ENCODE peak calls at places on chromosomes 4 and X, in nine cellular contexts. F is tibial nerve, A is suprapubic skin, Q is SK-N-SH, Y is ovary, E is stomach, R is K562, J is GM12878, G is sigmoid colon. H is an unnamed sample. For H3K36me3, the result is how much of the 10 kb centered on the place peaks cover.

GRCh38 chrX:104330966-104331365 is 76.2 kb upstream of the ESX1 start:
- DNase-seq in F (no peak), A (no peak), Q (no peak), Y (no peak), E (no peak), R (no peak), J (no peak), G (no peak), H (no peak)

GRCh38 chr4:147309434-147309833 is 171.5 kb upstream of the EDNRA start:
- DNase-seq in F (no peak), A (no peak), Q (no peak), Y (no peak), E (no peak), R (no peak), J (no peak), G (no peak), H (peak)

GRCh38 chr4:152591876-152592275 is 56.0 kb upstream of the FBXW7 start:
- DNase-seq in F (no peak), A (no peak), Q (no peak), Y (no peak), E (no peak), R (no peak), J (no peak), G (no peak), H (no peak)

GRCh38 chr4:160129439-160129838 is 1026.6 kb downstream of the RAPGEF2 start:
- DNase-seq in F (no peak), A (no peak), Q (no peak), Y (no peak), E (no peak), R (no peak), J (no peak), G (no peak), H (no peak)

GRCh38 chr4:10099521-10100325 is 16.9 kb downstream of the WDR1 start:
- DNase-seq in F (no peak), A (no peak), Q (no peak), Y (no peak), E (no peak), R (no peak), J (no peak), G (no peak), H (no peak)

GRCh38 chr4:39502034-39502658 is 25.1 kb downstream of the UGDH start:
- DNase-seq in F (no peak), A (no peak), Q (no peak), Y (no peak), E (no peak), R (no peak), J (no peak), G (no peak), H (no peak)

GRCh38 chr4:156829194-156829593 is 142.4 kb downstream of the PDGFC start:
- DNase-seq in F (no peak), A (no peak), Q (no peak), Y (peak), E (no peak), R (no peak), J (no peak), G (no peak), H (no peak)

GRCh38 chr4:106358899-106359298 is 9.7 kb downstream of the GIMD1 start:
- DNase-seq in F (no peak), A (no peak), Q (no peak), Y (no peak), E (no peak), R (no peak), J (no peak), G (no peak), H (no peak)

GRCh38 chrX:48466696-48467095 is 3.4 kb downstream of the SLC38A5 start:
- DNase-seq in F (no peak), A (no peak), Q (peak), Y (no peak), E (no peak), R (peak), J (no peak), G (no peak), H (no peak)

GRCh38 chrX:56397636-56398035 is 165.5 kb downstream of the KLF8 start:
- DNase-seq in F (no peak), A (no peak), Q (no peak), Y (no peak), E (no peak), R (no peak), J (no peak), G (no peak), H (no peak)
- TF ChIP-seq EP300 in F (no peak), A (no peak), Q (no peak), Y (no peak), E (no peak), R (no peak), J (no peak), G (no peak), H (no peak)

DNA sequence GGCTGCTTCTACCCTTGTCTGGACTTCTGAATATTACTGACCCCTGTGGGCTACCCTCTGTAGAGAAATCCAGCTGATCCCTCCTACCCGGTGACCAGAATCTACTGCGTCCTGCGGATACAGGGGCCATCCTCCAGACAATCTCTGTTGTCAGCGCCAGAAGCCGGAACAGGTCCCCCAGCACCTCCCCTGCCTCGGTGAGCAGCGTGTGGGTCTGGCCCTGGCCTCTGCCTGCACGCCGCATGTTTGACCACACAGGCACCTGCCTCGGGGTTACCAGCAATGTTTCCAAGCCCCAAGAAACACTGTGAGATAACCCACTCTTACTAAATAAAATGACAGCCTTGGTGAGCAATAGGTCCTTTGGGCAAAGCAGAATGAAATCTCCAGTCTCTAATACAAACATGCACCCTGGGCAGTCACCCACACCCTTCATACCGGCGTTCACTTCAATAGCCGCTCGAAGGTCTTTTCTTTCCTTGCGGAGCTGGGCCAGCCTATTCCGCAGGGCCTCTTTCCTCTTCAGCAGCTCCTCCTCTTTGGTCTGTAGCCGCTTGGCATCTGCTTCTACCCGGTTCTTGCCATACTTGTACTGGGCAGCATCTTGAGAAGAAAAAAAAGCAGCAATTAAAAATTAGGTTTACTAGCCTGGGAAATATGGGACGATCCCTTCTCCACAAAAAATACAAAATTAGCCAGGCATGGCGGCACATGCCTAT is 165.2 kb downstream of the AFAP1 start:
- DNase-seq in F (no peak), A (no peak), Q (no peak), Y (no peak), E (no peak), R (no peak), J (no peak), G (peak), H (peak)
- H3K36me3 ChIP-seq in F (under half), A (half or more), Q (half or more), Y (under half), E (half or more), R (under half), J (under half), G (under half), H (under half)

DNA sequence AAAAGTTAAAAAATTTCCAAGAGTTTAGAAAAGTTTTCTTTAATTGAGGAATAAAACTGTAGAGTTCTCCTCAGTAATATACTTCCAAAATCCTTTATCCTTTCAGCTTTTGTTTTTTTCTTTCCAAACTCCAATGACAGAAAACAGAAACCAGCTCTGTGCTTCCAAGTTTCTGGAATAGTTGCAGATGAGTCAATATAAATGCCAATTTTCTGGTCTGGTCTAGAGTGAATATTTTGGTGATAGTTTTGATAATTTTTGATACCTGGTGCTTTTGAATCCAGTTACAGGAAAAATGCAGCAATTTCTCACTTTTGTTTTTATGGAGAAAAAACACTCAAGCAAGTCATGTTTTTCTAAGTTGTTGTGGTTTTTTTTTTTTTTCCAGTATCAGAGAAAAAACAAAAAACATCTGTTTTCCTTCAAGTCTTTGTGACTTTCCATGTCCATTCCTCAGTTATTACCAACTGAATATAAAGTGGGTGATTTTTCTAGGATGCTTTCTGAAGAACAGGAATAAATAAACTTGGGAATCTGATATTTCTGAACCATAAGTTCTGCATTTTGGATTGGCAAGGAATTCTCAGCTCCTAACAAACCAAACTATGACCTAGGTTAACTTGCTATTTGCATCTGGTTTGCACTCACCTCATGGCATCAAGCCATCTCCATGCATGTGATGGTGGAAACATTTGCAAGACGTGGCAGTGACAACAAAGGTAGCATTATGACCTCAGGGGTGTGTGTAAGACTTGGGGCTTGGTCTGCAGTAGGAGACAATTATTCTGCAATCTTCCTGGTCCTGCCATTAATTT is 139.1 kb downstream of the VEGFC start:
- DNase-seq in F (no peak), A (no peak), Q (no peak), Y (no peak), E (no peak), R (no peak), J (no peak), G (no peak), H (no peak)
- TF ChIP-seq EP300 in F (no peak), A (no peak), Q (no peak), Y (no peak), E (no peak), R (no peak), J (no peak), G (no peak), H (no peak)

DNA sequence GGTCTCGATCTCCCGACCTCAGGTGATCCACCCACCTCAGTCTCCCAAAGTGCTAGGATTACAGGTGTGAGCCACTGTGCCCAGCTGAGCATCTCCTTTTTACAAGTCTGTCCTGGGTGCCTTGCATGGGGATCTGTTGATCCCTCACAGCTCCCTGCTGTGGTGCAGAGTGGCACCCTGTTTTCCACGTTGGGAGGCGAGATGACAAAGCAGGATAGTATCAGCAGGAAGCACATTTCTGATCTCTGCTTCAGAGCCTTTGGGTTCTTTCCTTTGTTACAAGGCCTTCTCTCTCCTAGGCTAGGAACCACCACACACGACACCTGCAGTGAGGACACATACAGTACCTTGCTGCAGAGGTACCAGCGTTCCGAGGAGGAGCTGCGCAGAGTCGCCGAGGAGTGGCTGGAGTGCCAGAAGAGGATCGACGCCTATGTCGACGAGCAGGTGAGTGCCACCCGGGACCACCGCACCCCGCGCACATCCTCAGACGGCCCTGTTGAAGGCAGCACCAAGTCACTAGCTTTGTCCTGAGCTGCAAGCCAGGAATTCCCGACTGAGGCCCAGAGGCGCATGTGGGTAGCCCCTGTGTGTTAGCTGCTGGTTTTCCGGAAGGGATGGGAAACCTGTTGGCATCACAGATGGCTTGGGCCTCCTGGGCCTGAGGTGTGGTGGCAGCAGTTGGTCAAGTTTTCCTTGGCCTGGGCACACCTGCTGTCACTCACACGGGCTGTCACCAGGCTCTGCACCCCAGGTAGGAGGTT is 109.6 kb downstream of the TNIP2 start:
- DNase-seq in F (no peak), A (no peak), Q (no peak), Y (peak), E (no peak), R (no peak), J (no peak), G (peak), H (no peak)
- H3K36me3 ChIP-seq in F (under half), A (half or more), Q (under half), Y (under half), E (half or more), R (half or more), J (under half), G (under half), H (half or more)

GRCh38 chr4:120977435-120977997 is 55.0 kb upstream of the PRDM5 start:
- DNase-seq in F (no peak), A (no peak), Q (peak), Y (no peak), E (no peak), R (no peak), J (no peak), G (no peak), H (no peak)
- TF ChIP-seq EP300 in F (no peak), A (no peak), Q (no peak), Y (no peak), E (no peak), R (no peak), J (no peak), G (no peak), H (no peak)

GRCh38 chrX:16160729-16161128 is 6.6 kb upstream of the MAGEB17 start:
- DNase-seq in F (no peak), A (no peak), Q (no peak), Y (no peak), E (no peak), R (no peak), J (no peak), G (no peak), H (no peak)

DNA sequence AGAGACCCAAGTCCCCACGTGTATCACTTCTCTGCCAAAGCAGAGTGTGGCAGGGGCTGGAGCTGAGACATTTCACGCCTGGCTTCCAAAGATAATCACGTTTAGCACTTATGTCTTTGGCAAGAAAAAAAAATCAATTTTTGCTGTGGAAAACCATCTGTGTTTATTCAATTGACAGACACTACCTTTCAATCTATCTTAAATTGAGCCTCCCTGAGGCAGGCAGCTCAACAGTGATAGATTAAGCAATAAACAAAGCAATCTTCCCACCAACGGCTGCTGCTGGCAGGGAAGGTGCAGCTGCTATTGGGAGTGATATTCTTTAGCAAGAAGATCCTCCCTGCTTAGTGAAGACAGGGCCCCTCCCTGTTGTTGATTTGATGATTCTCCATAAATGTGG is 11.7 kb upstream of the MAGEB17 start:
- DNase-seq in F (no peak), A (no peak), Q (no peak), Y (no peak), E (no peak), R (no peak), J (no peak), G (no peak), H (no peak)
- H3K36me3 ChIP-seq in F (under half), A (under half), Q (under half), Y (under half), E (under half), R (under half), J (under half), G (under half), H (under half)

DNA sequence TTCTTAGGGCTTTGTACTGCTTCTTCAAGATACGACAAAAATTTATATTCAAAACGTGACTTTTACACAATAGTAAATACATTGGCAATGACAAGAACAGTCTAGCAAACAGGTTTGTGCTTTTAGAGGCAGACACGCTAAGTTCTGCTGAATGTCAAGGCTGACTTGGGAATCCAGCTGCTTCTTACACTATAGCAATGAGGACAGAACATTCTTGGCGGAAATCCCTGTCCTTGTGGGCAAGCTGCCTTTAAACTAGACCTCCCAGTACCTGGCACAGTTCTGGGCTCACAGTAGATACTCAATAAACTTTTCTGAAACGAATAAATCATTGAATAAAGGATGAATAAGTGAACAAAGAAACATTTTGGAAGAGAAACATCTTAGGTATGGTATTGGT is 148.2 kb downstream of the RASL11B start:
- DNase-seq in F (peak), A (no peak), Q (no peak), Y (peak), E (no peak), R (no peak), J (no peak), G (peak), H (no peak)
- TF ChIP-seq EP300 in F (no peak), A (no peak), Q (no peak), Y (peak), E (peak), R (no peak), J (no peak), G (peak), H (no peak)

DNA sequence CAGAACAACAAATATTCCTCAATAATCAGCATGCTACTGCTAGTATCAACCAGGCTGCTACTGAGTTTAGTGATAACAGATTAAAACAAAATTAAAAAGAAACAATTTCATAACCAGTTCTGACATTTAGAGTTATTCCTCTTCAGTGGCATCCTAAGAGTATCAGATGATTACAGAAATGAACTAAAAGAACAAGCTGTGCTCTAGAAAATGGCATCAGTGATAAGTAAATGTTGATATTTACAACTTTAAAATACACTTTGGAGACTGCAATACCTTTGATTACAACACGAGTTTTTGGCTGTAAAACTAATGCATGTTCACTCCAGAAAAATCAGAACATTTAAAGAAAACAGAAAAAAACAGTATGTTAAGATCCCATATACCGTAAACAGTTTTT is 72.9 kb downstream of the ADGRA3 start:
- DNase-seq in F (no peak), A (no peak), Q (no peak), Y (no peak), E (no peak), R (no peak), J (no peak), G (no peak), H (no peak)
- H3K36me3 ChIP-seq in F (under half), A (under half), Q (under half), Y (under half), E (under half), R (under half), J (under half), G (under half), H (under half)

GRCh38 chr4:40990899-40991265 is 223.5 kb downstream of the APBB2 start:
- DNase-seq in F (no peak), A (no peak), Q (no peak), Y (no peak), E (no peak), R (no peak), J (peak), G (no peak), H (no peak)

GRCh38 chr4:40991908-40992307 is 222.4 kb downstream of the APBB2 start:
- DNase-seq in F (no peak), A (no peak), Q (no peak), Y (no peak), E (no peak), R (no peak), J (peak), G (no peak), H (no peak)

GRCh38 chr4:40987151-40987550 is 227.2 kb downstream of the APBB2 start:
- DNase-seq in F (no peak), A (no peak), Q (no peak), Y (no peak), E (no peak), R (no peak), J (no peak), G (no peak), H (no peak)

GRCh38 chr4:40992472-40993298 is 221.7 kb downstream of the APBB2 start:
- DNase-seq in F (no peak), A (no peak), Q (no peak), Y (no peak), E (no peak), R (no peak), J (peak), G (no peak), H (no peak)

DNA sequence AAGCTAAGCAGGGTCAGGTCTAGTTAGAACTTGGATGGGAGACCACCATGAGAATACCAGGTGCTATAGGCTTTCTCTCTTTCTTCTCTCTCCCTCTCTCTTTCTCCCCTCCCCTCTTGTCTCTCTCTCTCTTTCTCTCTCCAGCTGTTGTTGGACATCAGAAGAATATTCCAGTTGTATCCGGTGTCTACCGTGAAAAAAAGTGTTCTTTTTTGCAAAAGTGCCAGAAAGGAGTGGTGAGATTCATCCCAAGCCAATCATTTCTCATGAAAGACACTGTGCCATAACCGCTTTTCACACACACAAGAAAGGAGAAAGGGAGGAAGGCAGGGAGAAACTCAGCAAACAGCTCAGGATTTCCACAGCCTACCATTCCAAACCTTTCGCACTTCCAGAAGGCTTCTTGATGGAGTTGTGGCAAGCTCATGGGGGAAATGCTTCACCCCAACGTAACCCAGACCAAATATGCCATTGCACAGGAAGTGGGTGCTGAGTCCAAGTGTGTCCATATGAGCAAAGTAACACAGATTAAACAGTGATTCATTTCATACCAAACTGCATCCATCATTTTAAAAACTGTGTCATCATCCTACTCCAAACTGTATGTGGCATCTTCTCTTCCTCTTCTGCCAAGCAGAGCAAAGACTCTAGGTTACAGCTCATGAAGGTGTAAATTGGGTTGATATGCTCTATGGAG is 224.0 kb downstream of the APBB2 start:
- DNase-seq in F (no peak), A (no peak), Q (no peak), Y (no peak), E (no peak), R (no peak), J (peak), G (no peak), H (no peak)
- TF ChIP-seq EP300 in F (no peak), A (no peak), Q (peak), Y (no peak), E (no peak), R (no peak), J (no peak), G (no peak), H (no peak)

H was measured in upper lobe of left lung.